ENCODE peak calls at places on chromosome 16, in eight cellular contexts. F, M, Y, U, N, V, B and J are unnamed samples.

GRCh38 chr16:19542138-19542821 is 13.2 kb upstream of the VPS35L start:
- DNase-seq in B (no peak), Y (no peak), U (no peak), M (no peak), V (no peak), N (no peak), F (no peak), J (no peak)

GRCh38 chr16:66441586-66442375 is 14.7 kb downstream of the BEAN1 start:
- DNase-seq in N (peak; percentile 64), M (peak; percentile 38), B (no peak), V (no peak), F (no peak), U (no peak), Y (no peak), J (peak; percentile 41)

GRCh38 chr16:17572145-17572544 is 101.4 kb upstream of the XYLT1 start:
- DNase-seq in N (no peak), F (no peak), V (no peak), Y (no peak), B (no peak), U (peak; percentile 38), M (no peak), J (no peak)

GRCh38 chr16:16052916-16053315 is 103.5 kb downstream of the ABCC1 start:
- DNase-seq in M (peak; percentile 33), F (no peak), N (no peak), B (no peak), U (no peak), Y (no peak), V (no peak), J (no peak)

GRCh38 chr16:29862383-29862883 is 593 bp downstream of the CDIPT start:
- DNase-seq in U (no peak), F (peak; percentile 21), Y (no peak), M (no peak), N (no peak), V (no peak), B (no peak), J (no peak)

GRCh38 chr16:17426451-17426850 is 44.3 kb downstream of the XYLT1 start:
- DNase-seq in U (no peak), M (no peak), V (no peak), F (no peak), Y (no peak), B (no peak), N (no peak), J (no peak)

GRCh38 chr16:6081320-6081976 is 983.9 kb upstream of the EEF2KMT start:
- DNase-seq in Y (no peak), B (peak; percentile 57), F (peak; percentile 64), V (no peak), N (no peak), M (peak; percentile 14), U (no peak), J (no peak)

GRCh38 chr16:30813821-30814189 is 26.8 kb upstream of the ZNF629 start:
- DNase-seq in V (no peak), N (no peak), U (no peak), M (no peak), F (no peak), Y (no peak), B (no peak), J (no peak)

GRCh38 chr16:50610331-50611262 is 62.4 kb downstream of the NKD1 start:
- DNase-seq in F (no peak), Y (no peak), M (no peak), V (no peak), N (no peak), B (no peak), U (no peak), J (no peak)
- TF ChIP-seq CTCF in F (no peak), Y (no peak), M (no peak), V (no peak), N (no peak), B (no peak), U (no peak), J (no peak)

GRCh38 chr16:67910162-67910561 is 17.1 kb downstream of the PSKH1 start:
- DNase-seq in U (no peak), Y (no peak), V (no peak), F (no peak), N (peak; percentile 72), M (peak; percentile 73), B (no peak), J (no peak)

GRCh38 chr16:67909056-67909742 is 16.1 kb downstream of the PSKH1 start:
- DNase-seq in B (no peak), Y (no peak), V (no peak), F (no peak), U (no peak), N (no peak), M (no peak), J (no peak)

GRCh38 chr16:67902831-67903230 is 9.8 kb downstream of the PSKH1 start:
- DNase-seq in F (no peak), N (no peak), M (no peak), V (no peak), B (no peak), Y (no peak), U (no peak), J (no peak)

GRCh38 chr16:67901734-67902133 is 8.7 kb downstream of the PSKH1 start:
- DNase-seq in V (no peak), M (no peak), B (no peak), U (no peak), N (no peak), F (no peak), Y (no peak), J (no peak)

DNA sequence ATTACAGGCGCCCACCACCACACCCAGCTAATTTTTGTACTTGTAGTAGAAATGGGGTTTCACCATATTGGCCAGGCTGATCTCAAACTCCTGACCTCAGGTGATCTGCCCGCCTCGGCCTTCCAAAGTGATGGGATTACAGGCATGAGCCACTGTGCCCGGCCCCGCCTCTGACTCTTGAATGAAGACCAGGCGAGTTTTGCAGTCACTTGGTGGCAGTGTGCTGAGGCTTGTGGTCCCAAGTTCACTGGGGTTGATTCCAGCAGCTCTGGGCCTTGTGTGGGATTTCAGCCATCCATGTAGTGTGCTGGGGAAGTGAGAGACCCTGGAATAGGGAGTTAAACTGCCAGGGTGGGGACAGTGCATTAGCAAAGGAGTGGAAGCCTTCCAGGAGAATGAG is 14.3 kb downstream of the PSKH1 start:
- DNase-seq in M (no peak), B (no peak), U (no peak), F (no peak), V (no peak), Y (no peak), N (no peak), J (no peak)
- TF ChIP-seq CTCF in M (no peak), B (no peak), U (no peak), F (no peak), V (no peak), Y (no peak), N (no peak), J (no peak)

GRCh38 chr16:2474877-2475412 is at the start of gene TBC1D24:
- DNase-seq in N (peak; percentile 87), M (peak; percentile 71), U (peak; percentile 50), F (peak; percentile 92), B (peak; percentile 94), V (no peak), Y (peak; percentile 77), J (peak; percentile 74)

GRCh38 chr16:2473425-2473926 is 1.5 kb upstream of the TBC1D24 start:
- DNase-seq in B (no peak), Y (no peak), M (no peak), V (no peak), F (no peak), U (no peak), N (no peak), J (no peak)

GRCh38 chr16:2475413-2476344 is 752 bp downstream of the TBC1D24 start:
- DNase-seq in Y (no peak), N (no peak), B (no peak), U (no peak), V (no peak), M (no peak), F (no peak), J (no peak)

GRCh38 chr16:2472885-2473284 is 1.8 kb downstream of the NTN3 start:
- DNase-seq in N (no peak), Y (no peak), M (no peak), B (no peak), V (no peak), U (no peak), F (no peak), J (no peak)

DNA sequence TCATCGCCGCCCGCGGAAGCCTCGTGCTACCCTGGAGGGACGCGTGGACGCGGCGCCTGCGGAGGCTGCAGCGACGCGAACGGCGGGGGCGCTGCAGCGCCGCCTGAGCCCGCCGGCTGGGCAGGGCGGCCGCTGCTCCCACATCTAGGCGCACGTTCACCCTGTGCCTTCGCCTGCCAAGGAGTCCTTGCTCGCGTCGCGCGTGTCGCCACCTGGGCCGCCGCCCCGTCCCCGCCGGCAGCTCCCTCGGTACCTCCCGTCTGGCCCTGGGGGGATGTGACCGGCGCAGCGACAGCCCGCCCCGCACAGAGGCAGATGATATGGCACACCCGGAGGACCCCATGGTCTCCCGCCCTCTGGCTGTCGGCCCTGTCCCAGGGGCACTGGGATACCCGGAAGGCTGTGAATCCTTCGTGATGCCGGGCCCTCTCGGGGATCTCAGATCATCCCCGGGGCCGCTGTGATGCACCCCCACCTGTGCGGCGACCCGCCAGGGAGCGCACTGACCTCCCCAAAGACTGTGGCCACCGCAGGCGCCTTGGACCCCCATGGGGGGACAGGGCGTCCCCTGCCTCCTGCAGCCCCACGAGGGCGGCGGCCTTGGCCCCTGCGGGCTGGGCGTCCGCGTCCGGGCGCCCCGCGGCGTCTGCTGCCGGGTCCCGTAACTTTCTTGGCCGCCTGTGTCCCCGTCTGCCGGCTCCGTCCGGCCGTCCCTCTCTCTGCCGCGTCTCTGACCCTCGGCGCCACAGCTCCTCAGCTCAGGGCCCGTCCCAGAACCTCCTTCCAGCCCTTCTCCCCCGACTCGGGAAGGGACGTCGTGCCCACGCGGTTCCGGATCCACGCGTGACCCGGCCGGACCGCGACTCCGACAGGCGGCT is 689 bp upstream of the TBC1D24 start:
- DNase-seq in U (no peak), N (peak; percentile 51), B (peak; percentile 58), V (no peak), F (peak; percentile 45), Y (no peak), M (no peak), J (no peak)
- TF ChIP-seq CTCF in U (no peak), N (no peak), B (no peak), V (peak; percentile 74), F (no peak), Y (no peak), M (peak; percentile 25), J (peak; percentile 64)

GRCh38 chr16:366476-366875 is 3.9 kb downstream of the MRPL28 start:
- DNase-seq in M (no peak), V (peak; percentile 51), U (no peak), B (no peak), Y (no peak), F (no peak), N (no peak), J (no peak)

GRCh38 chr16:364091-364490 is 6.2 kb downstream of the MRPL28 start:
- DNase-seq in B (no peak), V (no peak), U (no peak), F (no peak), M (no peak), N (no peak), Y (no peak), J (no peak)

GRCh38 chr16:363110-364090 is 6.9 kb downstream of the MRPL28 start:
- DNase-seq in Y (no peak), B (no peak), M (no peak), F (no peak), V (peak; percentile 66), U (no peak), N (no peak), J (no peak)

GRCh38 chr16:367333-367903 is 2.9 kb downstream of the MRPL28 start:
- DNase-seq in V (peak; percentile 62), F (no peak), U (no peak), B (no peak), M (no peak), N (no peak), Y (no peak), J (no peak)

DNA sequence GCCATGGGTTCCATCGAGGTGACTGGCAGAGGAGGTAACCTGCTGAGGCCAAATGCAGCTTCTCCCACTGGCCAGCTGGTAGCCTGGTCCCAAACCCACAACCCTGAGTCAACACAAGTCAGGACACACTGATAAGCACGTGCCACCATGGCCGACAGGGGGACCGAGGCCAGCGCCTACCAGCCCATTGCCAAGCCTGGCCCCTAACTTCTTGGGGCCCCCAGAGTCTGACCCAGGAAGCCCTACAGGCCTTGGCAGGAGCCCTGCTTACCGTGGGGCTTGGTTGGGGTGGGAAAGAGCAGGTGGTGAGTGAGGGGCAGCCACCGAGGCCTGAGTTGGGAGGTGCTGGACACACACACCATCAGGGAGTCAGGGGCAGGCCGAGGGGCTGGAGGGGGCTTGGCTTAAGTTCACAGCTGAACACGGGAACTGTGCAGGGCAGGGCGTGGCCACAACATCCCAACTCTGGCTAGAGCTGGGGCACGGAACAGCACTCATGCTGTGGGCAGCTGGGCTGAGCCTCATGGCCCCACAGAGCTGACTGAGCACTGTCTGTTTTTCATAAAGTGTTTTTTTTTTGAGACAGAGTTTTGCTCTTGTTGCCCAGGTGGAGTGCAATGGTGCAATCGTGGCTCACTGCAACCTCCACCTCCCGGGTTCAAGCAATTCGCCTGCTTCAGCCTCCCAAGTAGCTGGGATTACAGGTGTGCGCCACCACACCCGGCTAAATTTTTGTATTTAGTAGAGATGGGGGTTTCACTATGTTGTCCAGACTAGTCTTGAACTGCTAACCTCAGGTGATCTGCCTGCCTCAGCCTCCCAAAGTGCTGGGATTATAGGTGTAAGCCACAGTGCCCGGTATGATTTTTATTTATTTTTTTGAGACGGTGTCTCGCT is 5.5 kb downstream of the MRPL28 start:
- DNase-seq in M (no peak), B (no peak), U (no peak), Y (no peak), N (no peak), F (no peak), V (peak; percentile 58), J (no peak)
- TF ChIP-seq CTCF in M (no peak), B (no peak), U (no peak), Y (no peak), N (no peak), F (no peak), V (no peak), J (no peak)